ENCODE peak calls at places on chromosome 14, in six cellular contexts. N is fibroblast of lung, B is neural progenitor cell, P is HFF-Myc, E is IMR-90, A is BJ. L is an unnamed sample.

GRCh38 chr14:53192023-53192422 is 38.9 kb upstream of the DDHD1 start:
- DNase-seq in N (peak), B (no peak), P (no peak), E (no peak), A (no peak), L (no peak)

GRCh38 chr14:39175445-39176262 is 600 bp downstream of the PNN start:
- DNase-seq in N (peak), B (peak), P (no peak), E (peak), A (no peak), L (no peak)

GRCh38 chr14:42980419-42980818 is 1373.7 kb downstream of the LRFN5 start:
- DNase-seq in N (no peak), B (no peak), P (no peak), E (no peak), A (no peak), L (no peak)

GRCh38 chr14:97275276-97275675 is 478.1 kb downstream of the VRK1 start:
- DNase-seq in N (peak), B (no peak), P (no peak), E (no peak), A (no peak), L (no peak)

GRCh38 chr14:77071938-77072388 is 26.1 kb upstream of the CIPC start:
- DNase-seq in N (peak), B (no peak), P (no peak), E (peak), A (no peak), L (peak)

GRCh38 chr14:80456200-80456599 is 244.9 kb upstream of the DIO2 start:
- DNase-seq in N (peak), B (no peak), P (peak), E (peak), A (no peak), L (peak)

GRCh38 chr14:54815016-54815415 is 87.6 kb downstream of the GCH1 start:
- DNase-seq in N (peak), B (no peak), P (no peak), E (peak), A (no peak), L (no peak)

GRCh38 chr14:50928002-50928635 is 16.2 kb downstream of the PYGL start:
- DNase-seq in N (peak), B (no peak), P (no peak), E (peak), A (peak), L (peak)

DNA sequence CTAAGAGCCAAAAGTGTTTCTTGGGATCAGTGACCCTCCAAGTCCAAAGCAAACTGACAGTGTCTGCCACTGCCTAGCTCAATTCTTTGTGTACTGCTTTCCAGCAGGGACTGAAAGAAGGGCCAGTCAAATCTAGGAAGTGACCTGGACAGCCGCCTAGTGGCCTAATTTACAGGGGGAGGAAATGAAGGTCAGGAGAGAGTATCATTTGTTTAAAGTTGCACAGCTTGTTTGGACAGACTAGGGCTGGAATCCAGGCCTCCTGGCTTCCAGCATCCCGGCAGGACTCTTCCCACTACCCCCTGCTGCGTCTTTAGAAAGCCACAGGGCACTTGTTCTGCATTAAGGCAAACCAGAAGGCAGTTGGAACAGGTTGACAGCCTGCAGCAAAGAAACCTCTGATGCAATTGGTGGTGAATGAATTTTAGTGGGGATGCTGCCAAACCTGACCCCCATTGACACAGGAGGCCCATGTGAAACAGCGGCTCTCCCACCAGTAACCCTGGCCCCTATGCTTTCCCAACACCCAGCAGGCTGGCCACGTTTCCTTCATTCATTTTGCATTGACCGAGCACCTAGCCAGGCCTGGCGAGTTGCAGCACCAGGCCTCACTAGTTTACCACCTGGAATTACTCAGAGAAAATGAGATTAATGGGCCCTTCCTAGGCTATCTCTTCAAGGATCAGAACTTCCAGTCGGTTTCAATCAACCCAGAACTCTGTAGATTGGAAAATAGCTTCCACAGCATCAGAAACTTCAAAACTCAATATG is 28.2 kb downstream of the GALNT16 start:
- DNase-seq in N (peak), B (peak), P (no peak), E (peak), A (peak), L (peak)
- TF ChIP-seq CTCF in N (peak), B (peak), P (peak), E (peak), A (peak), L (peak)

GRCh38 chr14:30333934-30334333 is 225.0 kb upstream of the G2E3 start:
- DNase-seq in N (peak), B (no peak), P (no peak), E (peak), A (no peak), L (no peak)

GRCh38 chr14:30332374-30332773 is 226.6 kb upstream of the G2E3 start:
- DNase-seq in N (no peak), B (no peak), P (no peak), E (no peak), A (no peak), L (no peak)

GRCh38 chr14:30331030-30331429 is 227.9 kb upstream of the G2E3 start:
- DNase-seq in N (peak), B (no peak), P (no peak), E (no peak), A (no peak), L (no peak)

GRCh38 chr14:30330452-30330851 is 228.5 kb upstream of the G2E3 start:
- DNase-seq in N (no peak), B (no peak), P (no peak), E (no peak), A (no peak), L (no peak)
- TF ChIP-seq CTCF in N (peak), B (peak), P (peak), E (peak), A (peak), L (peak)

DNA sequence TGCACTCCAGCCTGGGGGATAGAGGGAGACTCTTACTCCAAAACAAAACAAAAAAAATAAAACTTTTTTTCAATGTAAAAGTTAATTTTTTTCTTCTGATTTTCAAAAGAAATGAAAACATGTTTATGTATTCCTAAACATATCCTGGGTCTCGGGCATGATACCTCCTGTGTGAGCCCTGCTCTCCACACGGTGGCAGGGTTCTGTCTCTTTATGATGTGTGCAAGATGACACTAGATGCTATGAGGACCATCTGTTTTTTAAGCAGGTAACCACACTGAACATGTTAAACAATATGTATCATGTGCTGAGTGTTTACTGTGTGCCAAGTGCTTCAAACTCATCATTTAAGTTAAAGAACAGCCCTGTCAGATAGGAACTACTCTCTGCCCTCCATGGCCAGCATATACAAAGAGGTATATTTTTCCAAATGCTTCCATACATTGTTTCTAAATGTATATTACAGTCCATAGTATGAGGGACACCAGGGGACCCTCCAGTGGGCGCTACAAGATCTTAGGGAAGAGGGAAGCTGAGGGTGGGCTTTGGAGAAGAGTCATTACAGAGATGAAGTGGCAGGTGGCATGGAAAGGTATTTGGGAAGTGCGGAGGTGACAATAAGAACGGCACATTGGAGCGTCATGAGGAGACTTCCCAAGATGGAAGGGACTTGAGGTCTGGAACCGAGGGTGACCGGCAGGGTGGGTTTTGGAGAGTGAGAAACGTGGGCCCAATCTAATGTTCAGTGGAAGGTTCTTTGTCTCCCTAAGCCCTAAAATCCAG is 28.5 kb downstream of the FOS start:
- DNase-seq in N (no peak), B (peak), P (no peak), E (peak), A (no peak), L (no peak)
- TF ChIP-seq CTCF in N (peak), B (peak), P (peak), E (peak), A (peak), L (peak)

GRCh38 chr14:104935026-104935650 is 10.5 kb downstream of the PLD4 start:
- DNase-seq in N (no peak), B (no peak), P (no peak), E (no peak), A (no peak), L (no peak)

GRCh38 chr14:104932676-104933631 is 8.3 kb downstream of the PLD4 start:
- DNase-seq in N (peak), B (peak), P (peak), E (peak), A (peak), L (peak)

GRCh38 chr14:104934380-104934733 is 9.7 kb downstream of the PLD4 start:
- DNase-seq in N (no peak), B (no peak), P (no peak), E (no peak), A (no peak), L (no peak)

GRCh38 chr14:104931771-104932675 is 7.3 kb downstream of the PLD4 start:
- DNase-seq in N (peak), B (peak), P (no peak), E (no peak), A (no peak), L (no peak)

DNA sequence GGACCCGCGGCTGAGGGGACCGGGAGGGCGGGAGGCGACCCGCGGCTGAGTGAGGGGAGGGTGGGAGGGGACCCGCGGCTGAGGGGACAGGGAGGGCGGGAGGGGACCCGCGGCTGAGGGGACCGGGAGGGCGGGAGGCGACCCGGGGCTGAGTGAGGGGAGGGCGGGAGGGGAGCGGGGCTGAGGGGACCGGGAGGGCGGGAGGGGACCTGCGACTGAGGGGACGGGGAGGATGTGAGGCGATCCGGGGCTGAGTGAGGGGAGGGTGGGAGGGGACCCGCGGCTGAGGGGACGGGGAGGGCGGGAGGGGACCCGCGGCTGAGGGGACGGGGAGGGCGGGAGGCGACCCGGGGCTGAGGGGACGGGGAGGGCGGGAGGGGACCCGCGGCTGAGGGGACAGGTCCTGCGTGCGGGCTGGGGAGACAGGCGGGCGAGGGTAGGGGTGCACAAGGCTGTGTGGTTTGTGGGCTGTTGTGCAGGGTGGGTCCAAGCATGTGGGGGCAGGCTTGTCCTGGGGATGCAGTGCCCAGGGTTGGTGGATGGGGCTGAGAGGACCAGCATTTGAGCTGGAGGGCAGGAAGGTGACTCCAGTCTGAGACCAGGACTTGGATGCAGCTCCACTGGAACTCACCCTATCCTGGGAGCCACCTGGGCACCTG is 9.2 kb downstream of the PLD4 start:
- DNase-seq in N (no peak), B (no peak), P (no peak), E (no peak), A (no peak), L (no peak)
- TF ChIP-seq CTCF in N (no peak), B (no peak), P (no peak), E (no peak), A (no peak), L (no peak)

DNA sequence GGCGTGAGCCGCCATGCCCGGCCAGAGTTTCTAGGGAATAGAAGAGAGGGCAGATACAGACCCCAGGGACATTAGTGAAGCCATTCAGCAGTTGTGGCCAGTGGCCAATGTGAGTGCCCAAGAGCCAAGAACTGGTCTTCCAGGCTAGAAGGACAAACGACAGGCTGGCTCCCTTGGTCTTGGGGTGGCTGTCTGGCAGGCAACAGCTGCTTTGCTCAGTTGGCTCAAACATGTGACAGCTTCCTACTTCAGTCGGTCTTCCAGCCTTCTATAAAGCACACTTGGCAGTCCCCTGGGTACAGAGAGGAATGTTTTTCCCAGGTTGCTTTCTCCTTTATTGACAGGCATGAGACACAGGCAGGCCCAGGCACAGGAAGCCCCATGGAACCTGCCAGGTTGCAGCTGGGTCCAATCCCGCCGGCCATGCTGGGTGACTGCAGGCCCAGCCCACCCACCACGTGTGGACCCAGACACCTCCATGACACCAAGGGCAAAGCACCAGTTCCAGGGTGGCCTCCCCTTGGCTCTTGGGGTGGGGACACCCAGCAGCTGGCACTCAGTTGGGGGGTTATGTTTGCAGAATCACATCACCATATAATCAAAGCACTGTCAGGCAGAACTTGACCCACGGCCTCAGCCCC is 15.4 kb downstream of the CHGA start:
- DNase-seq in N (no peak), B (no peak), P (no peak), E (no peak), A (no peak), L (no peak)
- TF ChIP-seq CTCF in N (no peak), B (no peak), P (no peak), E (no peak), A (no peak), L (no peak)

GRCh38 chr14:105774001-105774400 is 247.6 kb downstream of the TMEM121 start:
- DNase-seq in N (no peak), B (no peak), P (no peak), E (no peak), A (no peak), L (no peak)
- TF ChIP-seq CTCF in N (no peak), B (no peak), P (no peak), E (no peak), A (no peak), L (no peak)

GRCh38 chr14:103127356-103127755 is 4.1 kb downstream of the TNFAIP2 start:
- DNase-seq in N (no peak), B (no peak), P (no peak), E (no peak), A (no peak), L (no peak)
- TF ChIP-seq CTCF in N (no peak), B (no peak), P (no peak), E (no peak), A (no peak), L (no peak)

GRCh38 chr14:35963209-35963608 is 137.1 kb downstream of the BRMS1L start:
- DNase-seq in N (no peak), B (peak), P (no peak), E (no peak), A (no peak), L (no peak)
- TF ChIP-seq CTCF in N (peak), B (peak), P (peak), E (peak), A (peak), L (peak)

L was measured in HFFc6.